ENCODE peak calls at places on chromosomes 11 and 22, in six cellular contexts. W is IMR-90, Y is keratinocyte, N is transverse colon, M is cardiac muscle cell, Q is hepatocyte. J is an unnamed sample. For H3K27me3, the result is how much of the 10 kb centered on the place peaks cover.

GRCh38 chr22:11627798-11628650 is 3900.0 kb upstream of the OR11H1 start:
- DNase-seq in M (no peak), N (no peak), W (no peak), Y (no peak), Q (no peak), J (no peak)

GRCh38 chr11:125070699-125071254 is 7.7 kb downstream of the SLC37A2 start:
- DNase-seq in Y (peak), Q (peak), N (peak), M (no peak), W (peak), J (peak)

GRCh38 chr11:96188625-96189006 is 154.4 kb downstream of the MAML2 start:
- DNase-seq in N (no peak), M (no peak), Y (no peak), W (peak), Q (no peak), J (no peak)

GRCh38 chr22:19520007-19520406 is 4.2 kb downstream of the CLDN5 start:
- DNase-seq in N (no peak), Q (no peak), W (no peak), M (no peak), Y (no peak), J (no peak)

GRCh38 chr11:85826096-85826855 is 15.3 kb upstream of the SYTL2 start:
- DNase-seq in M (peak), Q (peak), N (peak), Y (no peak), W (peak), J (no peak)

GRCh38 chr11:134030853-134031252 is 38.0 kb upstream of the JAM3 start:
- DNase-seq in N (no peak), Y (no peak), W (no peak), M (peak), Q (no peak), J (no peak)

GRCh38 chr22:47779474-47779873 is 1017.0 kb downstream of the TBC1D22A start:
- DNase-seq in Y (no peak), M (no peak), Q (no peak), W (no peak), N (no peak), J (no peak)

GRCh38 chr11:2306971-2307732 is 5.3 kb downstream of the TSPAN32 start:
- DNase-seq in Q (no peak), Y (no peak), M (no peak), N (no peak), W (peak), J (no peak)

GRCh38 chr11:77779935-77780334 is 40.6 kb downstream of the RSF1 start:
- DNase-seq in Y (no peak), N (no peak), Q (peak), M (peak), W (peak), J (no peak)

GRCh38 chr11:73194593-73194992 is 23.5 kb upstream of the P2RY2 start:
- DNase-seq in Q (peak), W (no peak), Y (peak), M (no peak), N (peak), J (no peak)

GRCh38 chr11:87391501-87391900 is 353.8 kb downstream of the TMEM135 start:
- DNase-seq in N (no peak), W (no peak), Y (no peak), Q (no peak), M (no peak), J (no peak)

GRCh38 chr22:36423461-36424404 is 36.0 kb upstream of the MYH9 start:
- DNase-seq in Q (no peak), Y (no peak), M (no peak), W (peak), N (no peak), J (no peak)

GRCh38 chr11:110497204-110497987 is 67.6 kb downstream of the FDX1 start:
- DNase-seq in N (no peak), M (no peak), Y (no peak), W (no peak), Q (no peak), J (no peak)

GRCh38 chr11:8059571-8060011 is 21.4 kb upstream of the TUB start:
- DNase-seq in Y (no peak), W (no peak), N (no peak), Q (no peak), M (no peak), J (no peak)

GRCh38 chr11:113262594-113262993 is 51.8 kb upstream of the TTC12 start:
- DNase-seq in N (no peak), Q (no peak), W (no peak), M (no peak), Y (no peak), J (no peak)

GRCh38 chr11:124801014-124801413 is 808 bp upstream of the MSANTD2 start:
- DNase-seq in Y (no peak), Q (peak), N (no peak), M (no peak), W (peak), J (no peak)

GRCh38 chr11:69640995-69641581 is at the start of gene CCND1:
- DNase-seq in M (peak), N (peak), Q (peak), Y (no peak), W (peak), J (no peak)
- TF ChIP-seq CTCF in M (peak), N (no peak), Q (peak), Y (peak), W (peak), J (peak)

GRCh38 chr22:49350441-49351121 is 477.1 kb downstream of the BRD1 start:
- DNase-seq in Y (no peak), Q (no peak), N (peak), W (no peak), M (no peak), J (no peak)

GRCh38 chr22:49349841-49350381 is 477.8 kb downstream of the BRD1 start:
- DNase-seq in Q (no peak), N (no peak), Y (no peak), W (no peak), M (no peak), J (peak)

GRCh38 chr22:49348631-49349030 is 479.0 kb downstream of the BRD1 start:
- DNase-seq in N (no peak), M (no peak), Q (no peak), Y (no peak), W (no peak), J (no peak)

GRCh38 chr22:49347376-49347775 is 480.3 kb downstream of the BRD1 start:
- DNase-seq in N (no peak), Y (no peak), Q (no peak), M (no peak), W (no peak), J (no peak)

GRCh38 chr22:49349181-49349835 is 478.4 kb downstream of the BRD1 start:
- DNase-seq in M (no peak), Y (no peak), Q (no peak), N (no peak), W (no peak), J (no peak)
- H3K27me3 ChIP-seq in M (under half), Y (under half), Q (under half), N (under half), W (under half), J (under half)

DNA sequence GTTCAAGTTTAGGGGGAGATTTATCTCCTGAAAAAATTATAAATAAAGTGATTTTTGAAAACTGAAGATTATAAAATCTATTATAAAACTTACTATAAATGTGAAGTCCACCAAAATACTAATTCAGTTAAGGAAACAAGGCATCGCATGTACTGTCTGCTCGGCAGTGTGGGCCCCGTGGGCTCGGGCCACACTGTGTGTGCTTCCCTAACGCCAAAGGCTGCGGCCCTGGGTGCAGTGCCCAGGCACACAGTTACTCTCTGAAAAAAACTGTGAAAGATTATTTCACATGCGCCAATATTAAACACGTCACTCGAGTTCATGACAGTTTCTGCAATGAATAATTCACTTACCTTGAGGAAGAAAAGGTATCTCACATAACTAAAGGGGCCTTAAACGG is 39.8 kb downstream of the BRD1 start:
- DNase-seq in Q (no peak), W (no peak), N (no peak), Y (no peak), M (no peak), J (no peak)
- H3K27ac ChIP-seq in Q (no peak), W (no peak), N (no peak), Y (no peak), M (no peak), J (no peak)

GRCh38 chr11:59678118-59678812 is 9.4 kb upstream of the PATL1 start:
- DNase-seq in W (no peak), M (no peak), N (no peak), Y (no peak), Q (no peak), J (no peak)
- TF ChIP-seq CTCF in W (no peak), M (no peak), N (no peak), Y (no peak), Q (no peak), J (no peak)

GRCh38 chr11:724063-724732 is 18.2 kb downstream of the EPS8L2 start:
- DNase-seq in M (no peak), Y (no peak), N (no peak), W (no peak), Q (no peak), J (no peak)
- H3K27me3 ChIP-seq in M (half or more), Y (under half), N (half or more), W (under half), Q (under half), J (under half)

GRCh38 chr11:115598502-115598901 is 94.3 kb upstream of the CADM1 start:
- DNase-seq in M (no peak), Q (no peak), N (no peak), W (no peak), Y (no peak), J (no peak)

GRCh38 chr11:115599125-115599524 is 94.9 kb upstream of the CADM1 start:
- DNase-seq in Q (no peak), N (no peak), M (no peak), W (no peak), Y (no peak), J (no peak)
- H3K27ac ChIP-seq in Q (no peak), N (no peak), M (no peak), W (no peak), Y (no peak), J (no peak)

GRCh38 chr11:12088531-12088930 is 21.9 kb upstream of the MICAL2 start:
- DNase-seq in Q (no peak), W (no peak), Y (no peak), N (no peak), M (no peak), J (no peak)

GRCh38 chr11:12086271-12087074 is 23.9 kb upstream of the MICAL2 start:
- DNase-seq in M (no peak), N (peak), W (peak), Y (no peak), Q (peak), J (no peak)

GRCh38 chr11:12085371-12086251 is 24.8 kb upstream of the MICAL2 start:
- DNase-seq in Q (no peak), W (peak), M (no peak), Y (no peak), N (no peak), J (peak)

GRCh38 chr11:12088047-12088481 is 22.3 kb upstream of the MICAL2 start:
- DNase-seq in W (peak), Y (no peak), Q (no peak), M (peak), N (peak), J (peak)

DNA sequence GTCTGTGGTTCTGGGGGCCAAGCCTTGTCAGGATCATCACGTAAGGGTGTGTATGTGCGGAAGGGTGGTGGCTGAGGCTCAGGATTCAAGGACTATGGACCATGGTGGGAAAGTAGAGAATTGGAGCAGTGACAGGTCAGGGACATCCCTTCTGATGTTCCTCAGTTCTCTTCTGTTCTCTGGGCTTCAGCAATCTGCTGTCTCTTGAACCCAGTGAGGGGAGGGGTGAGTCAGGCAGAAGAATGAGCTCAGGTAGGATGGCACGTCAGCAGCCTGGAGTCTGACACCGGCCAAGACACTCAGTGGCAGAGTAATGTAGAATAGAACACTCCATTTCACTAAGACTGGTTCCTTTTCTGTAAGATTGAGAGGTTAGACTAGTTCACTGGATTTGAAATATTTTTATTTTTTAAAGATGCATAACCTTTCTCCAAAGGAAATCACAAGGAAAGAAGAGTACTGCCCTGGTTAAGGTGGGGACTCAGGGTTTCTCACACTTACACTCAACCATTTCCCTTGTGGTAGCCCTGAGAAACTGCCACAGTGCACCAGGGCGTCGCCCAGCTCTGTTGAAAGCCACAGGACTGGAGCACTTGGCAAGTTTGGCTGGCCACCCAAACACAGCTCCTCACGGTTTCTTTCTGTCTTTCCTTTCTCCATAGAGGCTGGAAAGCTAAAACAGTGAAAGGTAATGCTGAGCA is 23.2 kb upstream of the MICAL2 start:
- DNase-seq in Q (no peak), Y (no peak), N (peak), W (peak), M (no peak), J (no peak)
- TF ChIP-seq CTCF in Q (no peak), Y (no peak), N (peak), W (peak), M (no peak), J (no peak)

GRCh38 chr11:70399681-70400112 is 1.4 kb downstream of the CTTN start:
- DNase-seq in Y (peak), Q (peak), W (peak), M (peak), N (peak), J (no peak)
- H3K27me3 ChIP-seq in Y (under half), Q (under half), W (under half), M (under half), N (under half), J (under half)

GRCh38 chr11:10522921-10523320 is 18.1 kb downstream of the RNF141 start:
- DNase-seq in M (no peak), Q (no peak), N (no peak), Y (peak), W (no peak), J (no peak)

GRCh38 chr11:10528121-10528520 is 12.9 kb downstream of the RNF141 start:
- DNase-seq in N (no peak), M (no peak), Y (no peak), W (peak), Q (no peak), J (no peak)

GRCh38 chr11:10529279-10529678 is 11.7 kb downstream of the RNF141 start:
- DNase-seq in W (peak), Y (no peak), M (no peak), Q (no peak), N (no peak), J (no peak)

GRCh38 chr11:10524471-10524870 is 16.5 kb downstream of the RNF141 start:
- DNase-seq in Q (no peak), Y (no peak), M (no peak), N (no peak), W (no peak), J (no peak)

DNA sequence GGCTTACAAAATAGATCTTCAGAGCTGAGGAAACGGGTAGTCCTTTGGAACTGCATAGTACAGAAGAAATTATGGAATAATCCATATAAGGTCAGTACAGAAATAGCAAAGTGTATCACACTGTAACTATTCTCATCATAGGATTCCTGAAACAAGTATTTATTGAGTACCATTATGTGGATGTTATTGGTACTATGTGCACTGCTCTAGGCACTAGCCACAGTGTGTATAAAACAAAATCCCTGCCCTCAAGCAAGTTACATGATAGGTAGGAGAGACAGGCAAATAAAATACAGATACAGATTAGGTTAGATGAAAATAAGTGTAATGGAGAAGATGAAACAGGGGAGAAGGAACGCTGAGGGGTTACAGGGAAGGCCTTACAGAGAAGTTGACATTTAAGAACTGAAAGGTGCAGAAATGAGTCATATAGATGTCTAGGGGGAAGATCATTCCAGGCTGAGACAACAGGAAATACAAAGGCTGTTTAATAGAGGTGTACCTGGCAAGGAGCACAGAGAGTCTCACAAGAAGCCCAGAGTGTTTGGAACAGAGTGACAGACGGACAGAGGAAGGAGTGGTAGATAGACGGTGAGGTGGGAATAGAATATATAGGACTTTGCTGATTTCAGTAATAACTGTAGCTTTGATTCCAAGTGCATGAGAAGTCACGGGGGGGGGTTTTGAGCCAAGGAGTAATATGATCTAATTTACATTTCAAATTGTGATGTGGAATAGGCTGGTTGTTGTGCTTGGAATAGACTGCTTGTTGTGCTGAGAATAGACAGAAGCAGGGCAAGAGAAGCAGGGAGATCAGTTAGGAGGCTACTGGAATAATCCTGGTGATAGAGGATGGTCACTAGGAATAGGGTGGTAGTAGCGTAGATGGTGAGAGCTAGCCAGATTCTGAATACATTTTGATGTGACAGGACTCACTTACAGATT is 13.7 kb downstream of the RNF141 start:
- DNase-seq in N (no peak), Q (no peak), W (peak), M (no peak), Y (peak), J (no peak)
- H3K27ac ChIP-seq in N (no peak), Q (peak), W (peak), M (no peak), Y (peak), J (peak)